ENCODE peak calls at places on chromosomes 13 and 19, in eight cellular contexts. I is lower lobe of right lung, H is tibial nerve, L is neural progenitor cell, M is colonic mucosa, E is cardiac muscle cell, Y is heart right ventricle, G is dorsolateral prefrontal cortex. B is an unnamed sample.

GRCh38 chr13:107379398-107380155 is 811.6 kb upstream of the ARGLU1 start:
- DNase-seq in I (no peak), H (no peak), G (no peak), L (no peak), Y (no peak), M (no peak), E (no peak), B (no peak)

GRCh38 chr13:111632906-111633305 is 312.5 kb downstream of the TEX29 start:
- DNase-seq in L (peak), E (no peak), M (no peak), Y (no peak), G (no peak), H (no peak), I (no peak), B (no peak)

GRCh38 chr13:98097749-98098148 is 45.1 kb upstream of the FARP1 start:
- DNase-seq in Y (no peak), G (no peak), H (no peak), E (no peak), M (no peak), I (no peak), L (peak), B (no peak)

GRCh38 chr13:77620138-77620537 is 77.3 kb upstream of the SLAIN1 start:
- DNase-seq in E (no peak), Y (no peak), H (no peak), M (no peak), L (no peak), G (no peak), I (no peak), B (no peak)

GRCh38 chr19:38061294-38061693 is 154.3 kb downstream of the SIPA1L3 start:
- DNase-seq in L (no peak), M (no peak), I (no peak), G (no peak), E (no peak), H (no peak), Y (no peak), B (no peak)

GRCh38 chr13:99959538-99960230 is 11.9 kb downstream of the ZIC5 start:
- DNase-seq in E (peak), Y (no peak), I (no peak), G (no peak), H (no peak), M (no peak), L (peak), B (peak)

GRCh38 chr13:85277753-85278152 is 521.5 kb downstream of the SLITRK6 start:
- DNase-seq in G (no peak), Y (no peak), I (no peak), M (no peak), H (no peak), L (no peak), E (no peak), B (no peak)

GRCh38 chr19:41597600-41598041 is 21.7 kb downstream of the CEACAM21 start:
- DNase-seq in Y (no peak), E (peak), I (peak), M (peak), L (peak), G (peak), H (peak), B (peak)

GRCh38 chr19:4191044-4191443 is 8.6 kb downstream of the ANKRD24 start:
- DNase-seq in H (no peak), L (no peak), I (no peak), G (no peak), M (no peak), Y (no peak), E (no peak), B (no peak)

GRCh38 chr13:25977216-25977615 is 74.6 kb downstream of the SHISA2 start:
- DNase-seq in I (no peak), Y (no peak), G (no peak), L (peak), E (peak), M (no peak), H (no peak), B (no peak)

GRCh38 chr13:97386832-97387486 is 47.0 kb upstream of the RAP2A start:
- DNase-seq in L (no peak), G (peak), M (no peak), E (no peak), Y (no peak), I (peak), H (no peak), B (no peak)

GRCh38 chr19:10238172-10238783 is 7.1 kb upstream of the S1PR2 start:
- DNase-seq in Y (peak), H (no peak), E (no peak), M (peak), G (no peak), I (peak), L (no peak), B (no peak)

GRCh38 chr13:112184261-112184660 is 117.3 kb downstream of the SOX1 start:
- DNase-seq in I (no peak), E (no peak), L (no peak), H (no peak), G (peak), Y (no peak), M (no peak), B (no peak)

GRCh38 chr13:95445116-95445515 is 107.4 kb upstream of the CLDN10 start:
- DNase-seq in E (no peak), L (peak), I (no peak), G (no peak), H (no peak), Y (no peak), M (no peak), B (no peak)

GRCh38 chr13:26476744-26477129 is 80.7 kb upstream of the WASF3 start:
- DNase-seq in I (no peak), H (no peak), M (no peak), E (no peak), L (no peak), Y (no peak), G (no peak), B (no peak)

GRCh38 chr19:53953383-53953782 is 9.4 kb upstream of the CACNG8 start:
- DNase-seq in L (no peak), E (no peak), M (no peak), Y (no peak), G (no peak), H (no peak), I (no peak), B (no peak)

GRCh38 chr13:107586216-107586615 is 629.1 kb downstream of the LIG4 start:
- DNase-seq in G (no peak), Y (no peak), I (no peak), E (no peak), L (no peak), H (no peak), M (no peak), B (no peak)

GRCh38 chr19:18279516-18280246 is 1.7 kb downstream of the JUND start:
- DNase-seq in Y (peak), M (peak), G (peak), H (peak), E (peak), I (peak), L (peak), B (peak)

GRCh38 chr19:2993579-2993978 is 16.2 kb downstream of the TLE6 start:
- DNase-seq in Y (no peak), L (no peak), G (no peak), I (no peak), E (no peak), M (no peak), H (no peak), B (no peak)

GRCh38 chr13:97967948-97968347 is 14.5 kb downstream of the IPO5 start:
- DNase-seq in I (no peak), H (peak), G (no peak), L (no peak), Y (no peak), M (no peak), E (no peak), B (no peak)

GRCh38 chr13:97122381-97122996 is 99.6 kb upstream of the MBNL2 start:
- DNase-seq in I (no peak), Y (no peak), G (no peak), L (no peak), M (no peak), E (no peak), H (no peak), B (no peak)

GRCh38 chr13:85535306-85535705 is 263.9 kb downstream of the SLITRK6 start:
- DNase-seq in L (no peak), M (no peak), I (no peak), H (no peak), G (no peak), E (no peak), Y (no peak), B (no peak)

GRCh38 chr13:63680704-63681103 is 2265.1 kb upstream of the PCDH20 start:
- DNase-seq in I (no peak), H (no peak), G (no peak), M (no peak), Y (no peak), E (no peak), L (peak), B (no peak)

GRCh38 chr19:6868341-6868740 is 19.0 kb upstream of the ADGRE1 start:
- DNase-seq in L (no peak), E (no peak), M (peak), Y (no peak), H (peak), I (peak), G (no peak), B (no peak)

GRCh38 chr19:14502334-14503092 is 6.6 kb upstream of the GIPC1 start:
- DNase-seq in E (no peak), G (no peak), H (no peak), L (no peak), Y (no peak), I (no peak), M (no peak), B (no peak)

GRCh38 chr13:48431987-48432615 is 19.2 kb upstream of the LPAR6 start:
- DNase-seq in I (no peak), M (no peak), Y (no peak), H (no peak), E (no peak), L (no peak), G (no peak), B (no peak)

GRCh38 chr13:44063881-44064280 is 184.2 kb downstream of the LACC1 start:
- DNase-seq in H (no peak), M (no peak), G (no peak), Y (no peak), I (no peak), L (no peak), E (no peak), B (no peak)

GRCh38 chr19:15101479-15102082 is 5.6 kb upstream of the SYDE1 start:
- DNase-seq in E (peak), G (no peak), M (peak), Y (no peak), I (no peak), H (peak), L (peak), B (no peak)

GRCh38 chr13:102267191-102267590 is 134.7 kb downstream of the FGF14 start:
- DNase-seq in H (no peak), E (no peak), I (no peak), G (no peak), L (no peak), M (no peak), Y (no peak), B (no peak)

GRCh38 chr13:89239361-89240127 is 1568.4 kb downstream of the SLITRK5 start:
- DNase-seq in G (no peak), I (no peak), Y (no peak), M (no peak), L (no peak), E (no peak), H (no peak), B (no peak)

GRCh38 chr19:13441810-13442512 is 64.3 kb downstream of the CACNA1A start:
- DNase-seq in G (no peak), M (peak), Y (peak), H (no peak), I (no peak), L (peak), E (peak), B (no peak)

GRCh38 chr19:3065675-3066357 is 3.5 kb upstream of the TLE5 start:
- DNase-seq in G (no peak), H (no peak), L (no peak), I (no peak), Y (no peak), E (no peak), M (peak), B (no peak)

GRCh38 chr13:94548382-94549240 is 47.3 kb downstream of the TGDS start:
- DNase-seq in G (peak), E (peak), H (peak), Y (peak), L (peak), I (peak), M (peak), B (no peak)

GRCh38 chr13:51542358-51542972 is 41.8 kb upstream of the WDFY2 start:
- DNase-seq in H (no peak), I (no peak), E (peak), M (no peak), Y (no peak), L (peak), G (no peak), B (no peak)

GRCh38 chr19:5913739-5914357 is at the start of gene CAPS:
- DNase-seq in Y (peak), L (no peak), E (no peak), H (no peak), I (peak), M (peak), G (no peak), B (no peak)

GRCh38 chr13:79749556-79749955 is 268.6 kb downstream of the NDFIP2 start:
- DNase-seq in G (no peak), I (no peak), Y (no peak), M (no peak), E (no peak), H (no peak), L (no peak), B (no peak)
- H3K27ac ChIP-seq in G (no peak), I (peak), Y (no peak), M (no peak), E (peak), H (peak), L (no peak), B (no peak)

DNA sequence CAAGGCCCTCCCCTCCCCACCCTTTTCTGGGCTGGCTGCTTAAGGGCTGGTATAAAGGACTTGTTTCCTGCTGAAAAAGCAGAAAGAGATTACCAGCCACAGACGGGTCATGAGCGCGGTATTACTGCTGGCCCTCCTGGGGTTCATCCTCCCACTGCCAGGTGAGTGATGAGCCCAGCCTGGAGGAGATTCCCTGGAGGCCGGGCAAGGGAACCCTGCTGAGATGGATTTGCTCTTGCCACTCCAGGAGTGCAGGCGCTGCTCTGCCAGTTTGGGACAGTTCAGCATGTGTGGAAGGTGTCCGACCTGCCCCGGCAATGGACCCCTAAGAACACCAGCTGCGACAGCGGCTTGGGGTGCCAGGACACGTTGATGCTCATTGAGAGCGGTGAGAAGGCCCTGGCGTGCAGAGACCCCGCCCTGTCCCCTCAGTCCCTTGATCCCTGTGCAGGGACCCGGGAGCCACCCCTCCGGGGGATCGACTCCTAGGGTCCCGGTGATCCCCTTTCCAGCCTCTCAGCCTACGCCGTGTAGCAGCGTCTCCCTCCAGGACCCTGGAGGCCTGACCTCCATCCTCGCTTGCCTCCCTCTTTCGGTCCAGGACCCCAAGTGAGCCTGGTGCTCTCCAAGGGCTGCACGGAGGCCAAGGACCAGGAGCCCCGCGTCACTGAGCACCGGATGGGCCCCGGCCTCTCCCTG is at the start of gene CD177:
- DNase-seq in Y (no peak), M (no peak), G (no peak), H (no peak), I (no peak), E (peak), L (peak), B (no peak)
- H3K27ac ChIP-seq in Y (no peak), M (peak), G (no peak), H (no peak), I (no peak), E (no peak), L (no peak), B (no peak)

GRCh38 chr13:29936961-29937360 is 86.5 kb upstream of the UBL3 start:
- DNase-seq in Y (no peak), H (no peak), L (no peak), I (no peak), E (no peak), G (no peak), M (no peak), B (no peak)

GRCh38 chr13:29934531-29935308 is 84.3 kb upstream of the UBL3 start:
- DNase-seq in Y (no peak), G (no peak), M (no peak), H (no peak), I (no peak), E (no peak), L (no peak), B (no peak)

GRCh38 chr13:29936051-29936813 is 85.8 kb upstream of the UBL3 start:
- DNase-seq in E (no peak), I (peak), H (no peak), M (no peak), G (no peak), L (no peak), Y (no peak), B (no peak)

GRCh38 chr13:29937379-29937778 is 87.0 kb upstream of the UBL3 start:
- DNase-seq in Y (no peak), E (no peak), H (no peak), M (no peak), G (no peak), I (no peak), L (no peak), B (no peak)

GRCh38 chr13:29935309-29935981 is 85.0 kb upstream of the UBL3 start:
- DNase-seq in E (no peak), I (peak), G (no peak), M (no peak), L (no peak), Y (no peak), H (no peak), B (no peak)
- H3K27ac ChIP-seq in E (no peak), I (no peak), G (no peak), M (no peak), L (no peak), Y (no peak), H (no peak), B (no peak)

GRCh38 chr13:46598820-46599180 is 45.8 kb downstream of the LRCH1 start:
- DNase-seq in G (no peak), E (no peak), L (no peak), I (no peak), M (no peak), H (no peak), Y (no peak), B (no peak)

GRCh38 chr13:46598140-46598819 is 45.3 kb downstream of the LRCH1 start:
- DNase-seq in M (no peak), I (no peak), E (no peak), G (no peak), Y (no peak), L (no peak), H (no peak), B (no peak)

GRCh38 chr13:46602531-46602930 is 49.6 kb downstream of the LRCH1 start:
- DNase-seq in G (no peak), M (no peak), H (no peak), L (no peak), I (no peak), Y (no peak), E (no peak), B (no peak)

GRCh38 chr13:46603165-46603603 is 50.2 kb downstream of the LRCH1 start:
- DNase-seq in L (peak), H (no peak), I (no peak), E (no peak), Y (no peak), G (no peak), M (peak), B (no peak)

DNA sequence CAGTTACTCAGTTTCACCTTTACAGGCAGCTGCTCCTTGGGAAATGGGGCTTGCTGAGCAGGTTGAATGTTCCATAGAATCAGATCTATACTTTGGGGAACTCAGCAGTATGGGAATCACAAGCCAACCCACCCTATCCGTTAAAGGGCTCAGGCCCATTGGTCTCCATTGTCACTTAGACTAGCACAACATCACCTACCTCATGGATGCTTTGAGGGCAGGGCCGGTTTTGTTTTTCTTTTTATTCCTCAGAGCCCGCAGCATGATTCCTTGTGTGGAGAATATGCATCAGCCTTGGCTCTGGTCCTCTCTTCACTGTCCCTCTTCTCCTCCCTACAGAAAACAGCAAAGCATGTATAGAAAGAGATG is 48.0 kb downstream of the LRCH1 start:
- DNase-seq in Y (no peak), I (no peak), L (no peak), M (no peak), H (no peak), G (no peak), E (no peak), B (no peak)
- H3K27ac ChIP-seq in Y (no peak), I (no peak), L (no peak), M (no peak), H (peak), G (no peak), E (peak), B (peak)

GRCh38 chr13:23445794-23446193 is 12.3 kb upstream of the SACS start:
- DNase-seq in G (no peak), L (no peak), H (no peak), Y (no peak), E (no peak), M (no peak), I (no peak), B (no peak)

GRCh38 chr13:23447927-23448326 is 14.4 kb upstream of the SACS start:
- DNase-seq in I (no peak), Y (no peak), H (no peak), L (no peak), G (no peak), E (no peak), M (no peak), B (no peak)

GRCh38 chr13:23453132-23453531 is 19.6 kb upstream of the SACS start:
- DNase-seq in Y (no peak), E (no peak), M (no peak), L (no peak), G (no peak), H (no peak), I (no peak), B (no peak)

GRCh38 chr13:23449386-23450162 is 16.1 kb upstream of the SACS start:
- DNase-seq in E (no peak), Y (no peak), G (no peak), H (no peak), L (peak), M (no peak), I (no peak), B (no peak)

DNA sequence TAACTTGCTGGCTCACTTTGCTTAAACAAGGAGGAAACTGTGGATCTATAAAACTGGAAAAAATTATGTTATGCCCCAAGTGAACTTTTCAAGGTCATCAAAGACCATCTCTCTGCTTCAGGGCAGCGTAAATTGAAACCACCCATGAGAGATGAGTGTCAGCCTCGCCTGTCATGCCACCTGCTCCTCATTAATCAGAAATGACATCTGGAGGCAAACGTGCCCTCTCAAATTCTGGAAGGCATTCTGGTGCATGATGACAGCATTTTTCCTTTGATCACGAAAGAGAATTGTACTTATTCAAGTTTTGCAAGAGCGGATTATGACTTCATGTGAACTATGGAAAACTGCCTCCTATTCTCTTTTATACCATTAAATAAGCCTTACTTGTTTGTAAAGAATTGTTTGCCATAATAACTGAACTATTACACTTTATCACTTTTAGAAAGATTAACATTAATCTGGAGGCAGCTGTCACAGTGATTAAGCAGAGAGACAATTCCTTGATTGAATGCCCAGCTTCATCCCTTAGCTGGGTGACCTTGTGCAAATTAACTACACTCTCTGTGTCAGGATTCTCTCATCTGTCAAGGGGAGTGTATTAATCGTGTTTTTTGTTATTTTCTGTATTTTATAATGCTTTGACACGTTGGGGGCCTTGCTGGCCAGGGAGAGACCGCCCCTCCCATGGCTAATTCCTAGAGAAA is 17.0 kb upstream of the SACS start:
- DNase-seq in H (no peak), Y (no peak), E (no peak), I (no peak), M (no peak), L (no peak), G (no peak), B (no peak)
- H3K27ac ChIP-seq in H (no peak), Y (no peak), E (no peak), I (no peak), M (no peak), L (no peak), G (no peak), B (no peak)

B was measured in ascending aorta.